ENCODE peak calls at places on chromosomes 13 and 19, in four cellular contexts. One of them, this sample, is unnamed.

GRCh38 chr13:27619711-27620376 is 485 bp downstream of the LNX2 start:
- DNase-seq in HCT116: no peak
- DNase-seq in HEK293T: peak; percentile 46
- DNase-seq in GM12878: no peak
- DNase-seq in this sample: no peak

GRCh38 chr13:30038884-30039283 is 188.5 kb upstream of the UBL3 start:
- DNase-seq in HCT116: no peak
- DNase-seq in GM12878: no peak
- DNase-seq in HEK293T: no peak
- DNase-seq in this sample: no peak

GRCh38 chr19:919157-920050 is 2.3 kb downstream of the KISS1R start:
- DNase-seq in HCT116: no peak
- DNase-seq in GM12878: no peak
- DNase-seq in HEK293T: no peak
- DNase-seq in this sample: no peak

GRCh38 chr19:10290439-10290875 is 705 bp downstream of the ICAM5 start:
- DNase-seq in GM12878: no peak
- DNase-seq in HEK293T: no peak
- DNase-seq in HCT116: no peak
- DNase-seq in this sample: peak; percentile 81

GRCh38 chr19:51144482-51145045 is 2.5 kb downstream of the SIGLEC7 start:
- DNase-seq in GM12878: no peak
- DNase-seq in HCT116: no peak
- DNase-seq in HEK293T: no peak
- DNase-seq in this sample: no peak

GRCh38 chr13:85137516-85137915 is 661.7 kb downstream of the SLITRK6 start:
- DNase-seq in GM12878: no peak
- DNase-seq in HEK293T: no peak
- DNase-seq in HCT116: no peak
- DNase-seq in this sample: no peak

GRCh38 chr13:29402168-29402621 is 193.3 kb downstream of the SLC7A1 start:
- DNase-seq in HCT116: no peak
- DNase-seq in HEK293T: no peak
- DNase-seq in GM12878: no peak
- DNase-seq in this sample: no peak

GRCh38 chr19:16025108-16026101 is 50.9 kb upstream of the TPM4 start:
- DNase-seq in GM12878: no peak
- DNase-seq in HEK293T: peak; percentile 48
- DNase-seq in HCT116: peak; percentile 56
- DNase-seq in this sample: no peak

GRCh38 chr13:31945202-31945978 is 86.2 kb upstream of the FRY start:
- DNase-seq in HEK293T: peak; percentile 51
- DNase-seq in GM12878: no peak
- DNase-seq in HCT116: no peak
- DNase-seq in this sample: no peak

GRCh38 chr13:40273173-40274000 is 393.1 kb downstream of the FOXO1 start:
- DNase-seq in HEK293T: no peak
- DNase-seq in GM12878: no peak
- DNase-seq in HCT116: no peak
- DNase-seq in this sample: no peak

GRCh38 chr19:33005440-33005839 is 33.4 kb downstream of the FAAP24 start:
- DNase-seq in HEK293T: no peak
- DNase-seq in GM12878: no peak
- DNase-seq in HCT116: no peak
- DNase-seq in this sample: no peak

GRCh38 chr13:35475960-35476943 is at the start of gene MAB21L1:
- DNase-seq in GM12878: no peak
- DNase-seq in HEK293T: peak; percentile 69
- DNase-seq in HCT116: no peak
- DNase-seq in this sample: no peak

DNA sequence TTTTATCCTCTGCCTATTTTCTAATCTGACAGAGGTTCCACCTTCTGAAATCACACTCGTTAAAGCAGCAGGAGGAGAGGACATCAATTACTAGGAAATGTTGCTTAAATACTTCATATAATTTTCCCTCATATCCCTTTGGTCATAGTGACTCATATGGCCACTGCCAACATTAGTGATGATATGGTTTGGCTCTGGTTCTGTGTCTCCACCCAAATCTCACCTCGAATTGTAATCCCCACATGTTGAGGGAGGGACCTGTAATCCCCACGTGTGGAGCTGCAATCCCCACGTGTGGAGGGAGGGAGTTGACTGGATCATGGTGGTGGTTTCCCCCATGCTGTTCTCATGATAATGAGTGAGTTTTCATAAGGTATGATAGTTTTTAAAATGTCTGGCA is 618.4 kb upstream of the SLITRK5 start:
- DNase-seq in GM12878: no peak
- DNase-seq in HEK293T: no peak
- DNase-seq in HCT116: no peak
- DNase-seq in this sample: no peak
- TF ChIP-seq SP1 in GM12878: no peak
- TF ChIP-seq SP1 in HEK293T: no peak
- TF ChIP-seq SP1 in HCT116: no peak
- TF ChIP-seq SP1 in this sample: no peak

GRCh38 chr19:31499281-31499680 is 150.0 kb upstream of the TSHZ3 start:
- DNase-seq in GM12878: no peak
- DNase-seq in HCT116: no peak
- DNase-seq in HEK293T: no peak
- DNase-seq in this sample: no peak
- TF ChIP-seq SP1 in GM12878: no peak
- TF ChIP-seq SP1 in HCT116: no peak
- TF ChIP-seq SP1 in HEK293T: no peak
- TF ChIP-seq SP1 in this sample: no peak

GRCh38 chr19:14477417-14478112 is 2.4 kb upstream of the PTGER1 start:
- DNase-seq in HEK293T: no peak
- DNase-seq in HCT116: no peak
- DNase-seq in GM12878: no peak
- DNase-seq in this sample: no peak

GRCh38 chr19:14476307-14476662 is 1.1 kb upstream of the PTGER1 start:
- DNase-seq in HCT116: no peak
- DNase-seq in GM12878: no peak
- DNase-seq in HEK293T: no peak
- DNase-seq in this sample: no peak

GRCh38 chr19:14475251-14476073 is at the start of gene PTGER1:
- DNase-seq in GM12878: no peak
- DNase-seq in HCT116: peak; percentile 21
- DNase-seq in HEK293T: no peak
- DNase-seq in this sample: peak; percentile 76

GRCh38 chr19:14478113-14478545 is 3.0 kb upstream of the PTGER1 start:
- DNase-seq in HCT116: no peak
- DNase-seq in HEK293T: no peak
- DNase-seq in GM12878: no peak
- DNase-seq in this sample: no peak

DNA sequence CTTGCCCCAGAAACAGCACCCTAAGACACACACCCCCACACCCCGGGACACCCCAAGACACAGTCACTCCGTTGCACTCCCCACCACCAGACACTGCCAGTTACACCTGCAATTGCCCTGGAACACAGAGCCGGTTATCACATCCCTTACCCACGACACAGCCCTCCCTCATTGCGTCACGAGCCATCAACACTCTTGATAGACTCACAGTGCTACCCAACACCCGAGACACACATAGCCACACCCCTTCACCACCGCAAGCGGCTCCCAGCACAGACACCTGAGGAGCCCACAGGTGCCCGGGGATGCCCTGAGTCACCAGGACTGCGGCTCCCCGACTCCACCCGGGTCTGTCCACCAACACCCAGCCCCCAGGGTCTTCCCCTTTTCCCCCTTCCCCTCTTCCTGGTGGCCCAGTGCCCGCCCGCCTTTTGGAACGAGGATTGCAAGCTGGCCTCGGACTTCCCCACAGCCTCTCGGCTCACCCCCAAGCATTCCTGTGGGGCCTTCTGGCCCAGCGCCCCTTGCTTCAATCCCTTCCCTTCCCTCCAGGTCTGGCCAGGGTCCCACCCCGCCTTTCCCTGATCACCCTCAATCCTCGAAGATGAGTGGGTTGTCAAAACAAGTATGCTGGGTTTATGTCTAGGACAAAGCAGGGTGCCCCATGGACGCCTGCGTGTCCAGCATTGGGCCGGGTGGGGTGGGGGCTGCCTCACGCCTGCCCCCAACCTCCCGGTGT is 1.7 kb upstream of the PTGER1 start:
- DNase-seq in HEK293T: peak; percentile 6
- DNase-seq in GM12878: no peak
- DNase-seq in HCT116: peak; percentile 48
- DNase-seq in this sample: no peak
- TF ChIP-seq SP1 in HEK293T: no peak
- TF ChIP-seq SP1 in GM12878: no peak
- TF ChIP-seq SP1 in HCT116: no peak
- TF ChIP-seq SP1 in this sample: no peak

DNA sequence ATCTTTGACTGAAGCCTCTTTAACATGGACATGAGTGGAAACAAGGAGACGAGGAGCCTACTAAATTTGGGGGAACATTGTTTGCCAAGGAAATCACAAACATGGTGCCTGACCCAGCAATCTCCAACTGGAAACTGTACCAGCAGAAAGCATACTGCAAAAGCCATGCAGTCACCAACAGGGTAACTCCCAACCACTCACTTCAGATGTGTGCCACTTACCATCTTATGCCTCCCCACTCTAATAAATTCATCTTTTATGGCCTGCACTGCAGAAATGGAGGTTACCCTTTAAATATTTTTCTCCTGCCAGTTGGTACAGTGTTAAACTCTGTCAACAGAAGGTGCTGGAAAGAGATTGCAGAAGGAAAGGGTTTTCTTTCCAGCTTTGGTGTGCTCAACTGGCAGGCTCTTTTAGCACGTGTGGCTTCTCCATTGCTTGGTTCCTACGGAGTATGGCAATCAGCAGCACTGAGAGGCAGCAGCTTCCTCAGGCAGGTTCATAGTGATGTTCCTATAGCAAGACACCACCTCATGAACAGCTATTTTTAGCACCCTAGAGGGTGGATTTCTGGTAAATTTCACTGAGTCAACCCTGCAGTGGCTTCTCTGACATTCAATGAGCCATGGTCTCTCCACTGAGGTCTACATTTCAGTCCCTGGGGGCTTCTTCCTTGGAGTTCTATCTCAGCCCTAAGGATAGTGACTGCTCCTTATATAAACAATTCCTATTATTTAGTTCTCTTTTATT is 21.4 kb downstream of the MIR17HG start:
- DNase-seq in HCT116: no peak
- DNase-seq in HEK293T: no peak
- DNase-seq in GM12878: no peak
- DNase-seq in this sample: no peak
- TF ChIP-seq SP1 in HCT116: no peak
- TF ChIP-seq SP1 in HEK293T: no peak
- TF ChIP-seq SP1 in GM12878: no peak
- TF ChIP-seq SP1 in this sample: no peak

DNA sequence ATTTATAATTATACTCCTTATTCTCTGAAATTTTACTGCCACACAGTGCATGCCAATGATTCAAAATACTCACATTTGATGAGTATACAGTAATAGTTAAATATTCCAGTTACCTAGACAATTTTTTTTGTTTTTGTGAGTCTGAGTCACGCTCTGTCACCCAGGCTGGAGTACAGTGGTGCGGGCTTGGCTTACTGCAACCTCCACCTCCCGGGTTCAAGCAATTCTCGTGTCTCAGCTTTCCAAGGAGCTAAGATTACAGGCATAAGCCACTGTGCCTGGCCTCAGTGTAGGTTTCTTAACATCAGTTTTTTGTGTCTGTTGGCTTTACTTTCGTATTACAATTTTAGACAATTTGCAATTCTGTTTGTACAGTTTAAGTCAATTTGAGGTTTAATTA is 87.1 kb downstream of the ZNF486 start:
- DNase-seq in HEK293T: no peak
- DNase-seq in GM12878: no peak
- DNase-seq in HCT116: no peak
- DNase-seq in this sample: no peak
- TF ChIP-seq SP1 in HEK293T: no peak
- TF ChIP-seq SP1 in GM12878: no peak
- TF ChIP-seq SP1 in HCT116: no peak
- TF ChIP-seq SP1 in this sample: no peak

DNA sequence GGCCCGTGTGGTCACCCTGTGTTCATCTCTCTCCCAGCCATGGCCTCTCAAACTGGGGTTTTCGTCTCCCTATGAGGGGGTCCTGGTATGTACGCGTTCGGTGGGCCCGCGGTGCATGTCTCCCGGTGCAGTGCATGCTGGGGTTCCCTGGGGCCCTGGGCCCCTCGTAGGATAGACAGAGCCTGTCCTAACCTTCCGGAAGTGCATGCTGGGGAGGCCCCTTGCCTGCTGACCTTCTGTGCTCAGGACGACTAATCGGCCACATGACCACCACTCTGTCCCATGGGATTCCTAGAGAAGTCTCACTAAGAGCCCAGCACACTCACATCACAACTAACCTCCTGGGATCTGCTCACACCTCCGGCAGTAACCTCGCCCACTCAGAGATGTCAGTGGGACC is 4.9 kb upstream of the USE1 start:
- DNase-seq in GM12878: no peak
- DNase-seq in HEK293T: no peak
- DNase-seq in HCT116: no peak
- DNase-seq in this sample: no peak
- TF ChIP-seq SP1 in GM12878: no peak
- TF ChIP-seq SP1 in HEK293T: no peak
- TF ChIP-seq SP1 in HCT116: no peak
- TF ChIP-seq SP1 in this sample: no peak

GRCh38 chr19:52343548-52343947 is 7.5 kb downstream of the ZNF610 start:
- DNase-seq in HCT116: peak; percentile 23
- DNase-seq in HEK293T: peak; percentile 51
- DNase-seq in GM12878: no peak
- DNase-seq in this sample: peak; percentile 84
- TF ChIP-seq SP1 in HCT116: no peak
- TF ChIP-seq SP1 in HEK293T: no peak
- TF ChIP-seq SP1 in GM12878: no peak
- TF ChIP-seq SP1 in this sample: no peak

DNA sequence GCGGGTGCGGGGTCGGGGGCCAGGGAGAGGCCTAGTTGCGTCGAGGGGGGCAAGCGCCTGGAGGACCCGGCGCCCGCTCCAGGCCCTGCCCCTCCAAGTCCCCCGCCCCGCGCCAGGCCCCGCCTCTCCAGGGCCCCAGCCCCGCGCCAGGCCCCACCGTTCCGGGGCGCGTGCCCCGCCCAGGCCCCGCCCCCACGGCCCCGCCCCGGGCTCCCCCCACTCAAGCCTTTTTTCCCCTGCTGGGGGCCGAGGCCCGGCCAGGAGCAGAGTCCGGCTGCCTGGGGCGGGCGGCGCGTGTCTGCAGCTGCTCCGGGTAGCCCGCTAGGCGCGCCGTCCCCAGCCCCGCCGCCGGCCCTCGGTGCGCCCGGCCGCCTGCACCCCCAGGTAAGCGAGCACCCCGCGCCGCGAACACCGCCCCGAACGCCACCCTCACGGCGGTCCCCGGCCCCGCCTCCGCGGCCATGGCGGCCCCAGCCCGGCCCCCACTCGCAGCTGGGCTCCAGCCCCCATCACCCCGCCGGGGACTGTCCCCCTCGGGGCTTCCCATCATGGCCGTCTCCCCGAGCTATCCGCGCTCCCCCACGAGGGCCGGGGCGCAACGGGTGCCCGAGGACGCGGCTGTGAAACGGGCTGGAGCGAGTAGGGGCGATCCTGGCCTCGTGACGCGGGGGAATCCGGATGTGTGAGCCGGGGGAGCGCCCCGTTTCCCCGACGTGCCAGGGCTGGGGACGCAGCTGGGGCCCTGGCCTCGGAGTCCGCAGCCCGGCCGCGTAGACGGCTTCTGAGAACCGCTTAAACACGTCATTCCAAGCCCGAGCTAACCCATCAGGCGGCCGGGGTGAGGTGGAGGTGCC is at the start of gene CERS4:
- DNase-seq in HCT116: no peak
- DNase-seq in HEK293T: peak; percentile 80
- DNase-seq in GM12878: no peak
- DNase-seq in this sample: peak; percentile 64
- TF ChIP-seq SP1 in HCT116: no peak
- TF ChIP-seq SP1 in HEK293T: no peak
- TF ChIP-seq SP1 in GM12878: no peak
- TF ChIP-seq SP1 in this sample: no peak

This sample was measured in H1.